ENCODE peak calls at places on chromosomes 16 and 17, in seven cellular contexts. One of them, this sample, is unnamed.

GRCh38 chr16:3121843-3122467 is 9.6 kb downstream of the ZNF205 start:
- DNase-seq in astrocyte of the spinal cord: no peak
- DNase-seq in BE2C: no peak
- DNase-seq in adrenal gland: no peak
- DNase-seq in fibroblast of mammary gland: no peak
- DNase-seq in HCT116: no peak
- DNase-seq in heart right ventricle: no peak
- DNase-seq in this sample: peak

GRCh38 chr16:53219795-53220194 is 165.0 kb downstream of the CHD9 start:
- DNase-seq in astrocyte of the spinal cord: peak
- DNase-seq in BE2C: no peak
- DNase-seq in adrenal gland: no peak
- DNase-seq in fibroblast of mammary gland: peak
- DNase-seq in HCT116: no peak
- DNase-seq in heart right ventricle: no peak
- DNase-seq in this sample: peak

GRCh38 chr17:6422654-6423241 is 12.2 kb downstream of the AIPL1 start:
- DNase-seq in astrocyte of the spinal cord: no peak
- DNase-seq in fibroblast of mammary gland: no peak
- DNase-seq in BE2C: no peak
- DNase-seq in HCT116: no peak
- DNase-seq in heart right ventricle: no peak
- DNase-seq in adrenal gland: no peak
- DNase-seq in this sample: no peak

GRCh38 chr16:79972053-79972704 is 371.6 kb upstream of the MAF start:
- DNase-seq in astrocyte of the spinal cord: no peak
- DNase-seq in BE2C: no peak
- DNase-seq in HCT116: no peak
- DNase-seq in heart right ventricle: no peak
- DNase-seq in adrenal gland: peak
- DNase-seq in fibroblast of mammary gland: peak
- DNase-seq in this sample: no peak

GRCh38 chr17:52383493-52384100 is 225.1 kb upstream of the CA10 start:
- DNase-seq in astrocyte of the spinal cord: peak
- DNase-seq in heart right ventricle: peak
- DNase-seq in adrenal gland: peak
- DNase-seq in BE2C: peak
- DNase-seq in HCT116: peak
- DNase-seq in fibroblast of mammary gland: peak
- DNase-seq in this sample: peak

GRCh38 chr17:75081611-75082540 is 5.9 kb upstream of the SLC16A5 start:
- DNase-seq in astrocyte of the spinal cord: no peak
- DNase-seq in fibroblast of mammary gland: no peak
- DNase-seq in heart right ventricle: no peak
- DNase-seq in BE2C: no peak
- DNase-seq in HCT116: no peak
- DNase-seq in adrenal gland: no peak
- DNase-seq in this sample: no peak

GRCh38 chr17:31488264-31488981 is 96.9 kb downstream of the RAB11FIP4 start:
- DNase-seq in HCT116: no peak
- DNase-seq in astrocyte of the spinal cord: no peak
- DNase-seq in adrenal gland: peak
- DNase-seq in fibroblast of mammary gland: no peak
- DNase-seq in BE2C: no peak
- DNase-seq in heart right ventricle: no peak
- DNase-seq in this sample: no peak

GRCh38 chr17:72118588-72119279 is 2.1 kb upstream of the SOX9 start:
- DNase-seq in heart right ventricle: peak
- DNase-seq in astrocyte of the spinal cord: peak
- DNase-seq in HCT116: peak
- DNase-seq in BE2C: peak
- DNase-seq in adrenal gland: peak
- DNase-seq in fibroblast of mammary gland: peak
- DNase-seq in this sample: peak

GRCh38 chr16:1639282-1639681 is 27.1 kb downstream of the CRAMP1 start:
- DNase-seq in astrocyte of the spinal cord: no peak
- DNase-seq in BE2C: no peak
- DNase-seq in adrenal gland: no peak
- DNase-seq in heart right ventricle: no peak
- DNase-seq in fibroblast of mammary gland: no peak
- DNase-seq in HCT116: no peak
- DNase-seq in this sample: no peak

GRCh38 chr16:57264381-57264780 is 19.3 kb downstream of the ARL2BP start:
- DNase-seq in adrenal gland: no peak
- DNase-seq in heart right ventricle: no peak
- DNase-seq in astrocyte of the spinal cord: no peak
- DNase-seq in HCT116: no peak
- DNase-seq in fibroblast of mammary gland: no peak
- DNase-seq in BE2C: no peak
- DNase-seq in this sample: no peak

GRCh38 chr16:66387817-66388332 is 21.4 kb downstream of the CDH5 start:
- DNase-seq in heart right ventricle: no peak
- DNase-seq in astrocyte of the spinal cord: no peak
- DNase-seq in adrenal gland: no peak
- DNase-seq in fibroblast of mammary gland: no peak
- DNase-seq in HCT116: no peak
- DNase-seq in BE2C: peak
- DNase-seq in this sample: no peak

GRCh38 chr16:4333308-4333638 is 17.4 kb downstream of the GLIS2 start:
- DNase-seq in adrenal gland: no peak
- DNase-seq in heart right ventricle: no peak
- DNase-seq in astrocyte of the spinal cord: no peak
- DNase-seq in BE2C: no peak
- DNase-seq in HCT116: no peak
- DNase-seq in fibroblast of mammary gland: no peak
- DNase-seq in this sample: no peak

GRCh38 chr17:39144414-39144813 is 7.0 kb downstream of the PLXDC1 start:
- DNase-seq in astrocyte of the spinal cord: peak
- DNase-seq in heart right ventricle: peak
- DNase-seq in BE2C: no peak
- DNase-seq in adrenal gland: peak
- DNase-seq in fibroblast of mammary gland: peak
- DNase-seq in HCT116: no peak
- DNase-seq in this sample: peak

GRCh38 chr16:84729716-84730320 is 30.0 kb downstream of the USP10 start:
- DNase-seq in BE2C: no peak
- DNase-seq in adrenal gland: no peak
- DNase-seq in HCT116: no peak
- DNase-seq in fibroblast of mammary gland: no peak
- DNase-seq in heart right ventricle: no peak
- DNase-seq in astrocyte of the spinal cord: no peak
- DNase-seq in this sample: no peak

GRCh38 chr16:73048292-73049050 is 543 bp upstream of the ZFHX3 start:
- DNase-seq in fibroblast of mammary gland: no peak
- DNase-seq in astrocyte of the spinal cord: no peak
- DNase-seq in heart right ventricle: peak
- DNase-seq in HCT116: no peak
- DNase-seq in adrenal gland: peak
- DNase-seq in BE2C: peak
- DNase-seq in this sample: peak

GRCh38 chr17:39152134-39152884 is 872 bp upstream of the PLXDC1 start:
- DNase-seq in HCT116: peak
- DNase-seq in heart right ventricle: peak
- DNase-seq in adrenal gland: no peak
- DNase-seq in fibroblast of mammary gland: no peak
- DNase-seq in BE2C: no peak
- DNase-seq in astrocyte of the spinal cord: no peak
- DNase-seq in this sample: no peak

GRCh38 chr17:44307387-44308186 is 814 bp upstream of the RUNDC3A start:
- DNase-seq in adrenal gland: peak
- DNase-seq in astrocyte of the spinal cord: no peak
- DNase-seq in HCT116: no peak
- DNase-seq in fibroblast of mammary gland: no peak
- DNase-seq in heart right ventricle: peak
- DNase-seq in BE2C: peak
- DNase-seq in this sample: peak

DNA sequence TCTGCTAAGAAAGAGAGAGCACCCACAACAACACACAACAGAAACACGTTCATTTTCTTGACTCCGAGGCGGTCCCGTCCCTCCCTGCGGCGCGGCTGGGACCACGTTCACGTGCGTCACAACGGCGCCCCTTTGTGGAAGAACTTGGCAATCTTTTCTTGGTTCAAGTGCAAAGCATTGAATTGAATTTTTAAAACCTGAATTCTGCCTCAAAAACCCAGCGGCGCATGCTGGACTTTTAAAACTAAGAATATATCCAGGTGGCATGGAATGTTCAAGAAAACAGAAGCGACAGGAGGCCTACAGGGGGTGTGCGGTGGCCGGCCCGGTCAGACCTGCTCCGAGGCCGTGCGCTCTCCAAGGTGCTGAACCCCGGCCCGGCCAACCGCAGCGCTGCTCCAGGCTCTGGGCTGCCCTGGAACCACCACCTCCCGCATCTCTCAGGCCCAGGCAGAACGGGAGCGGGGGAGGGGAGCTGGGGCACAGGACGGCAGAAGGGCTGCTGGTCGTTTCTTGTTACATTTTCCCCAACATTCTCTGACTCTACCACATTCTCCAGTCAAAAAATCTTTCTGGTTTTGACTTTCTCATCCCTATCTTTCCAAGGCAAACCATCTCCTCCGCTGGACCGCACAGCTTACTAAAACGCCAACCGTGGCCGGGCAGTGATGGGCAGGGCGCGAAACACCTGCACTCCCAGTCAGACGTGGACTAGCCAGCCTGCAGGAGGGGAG is 3.4 kb upstream of the HEXD start:
- DNase-seq in astrocyte of the spinal cord: peak
- DNase-seq in adrenal gland: peak
- DNase-seq in BE2C: peak
- DNase-seq in heart right ventricle: peak
- DNase-seq in HCT116: peak
- DNase-seq in fibroblast of mammary gland: peak
- DNase-seq in this sample: peak
- TF ChIP-seq CTCF in astrocyte of the spinal cord: peak
- TF ChIP-seq CTCF in adrenal gland: peak
- TF ChIP-seq CTCF in BE2C: peak
- TF ChIP-seq CTCF in heart right ventricle: peak
- TF ChIP-seq CTCF in HCT116: peak
- TF ChIP-seq CTCF in fibroblast of mammary gland: peak
- TF ChIP-seq CTCF in this sample: peak

DNA sequence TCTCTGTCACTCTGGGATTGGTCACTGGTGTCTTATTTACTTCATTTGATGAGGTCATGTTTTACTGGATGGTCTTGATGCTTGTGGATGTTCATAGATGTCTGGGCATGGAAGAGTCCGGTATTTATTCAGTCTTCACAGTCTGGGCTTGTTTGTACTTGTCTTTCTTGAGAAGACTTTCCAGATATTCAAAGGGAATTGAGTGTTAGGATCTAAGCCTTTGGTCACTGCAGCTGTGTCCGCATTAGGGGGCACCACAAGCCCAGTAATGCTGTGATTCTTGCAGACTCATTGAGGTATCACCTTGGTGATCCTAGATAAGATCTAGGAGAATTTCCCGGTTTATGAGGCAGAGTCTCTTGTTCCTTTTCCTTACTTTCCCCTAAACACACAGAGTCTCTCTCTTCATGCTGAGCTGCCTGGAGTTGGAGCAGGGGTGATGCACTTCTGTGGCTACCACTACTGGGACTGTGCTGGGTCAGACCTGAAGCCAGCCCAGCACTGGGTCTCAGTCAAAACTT is 214.7 kb downstream of the SPECC1 start:
- DNase-seq in adrenal gland: no peak
- DNase-seq in HCT116: no peak
- DNase-seq in fibroblast of mammary gland: no peak
- DNase-seq in BE2C: no peak
- DNase-seq in heart right ventricle: no peak
- DNase-seq in astrocyte of the spinal cord: peak
- DNase-seq in this sample: no peak
- H3K4me3 ChIP-seq in adrenal gland: no peak
- H3K4me3 ChIP-seq in HCT116: no peak
- H3K4me3 ChIP-seq in fibroblast of mammary gland: no peak
- H3K4me3 ChIP-seq in BE2C: no peak
- H3K4me3 ChIP-seq in heart right ventricle: no peak
- H3K4me3 ChIP-seq in astrocyte of the spinal cord: no peak
- H3K4me3 ChIP-seq in this sample: no peak

DNA sequence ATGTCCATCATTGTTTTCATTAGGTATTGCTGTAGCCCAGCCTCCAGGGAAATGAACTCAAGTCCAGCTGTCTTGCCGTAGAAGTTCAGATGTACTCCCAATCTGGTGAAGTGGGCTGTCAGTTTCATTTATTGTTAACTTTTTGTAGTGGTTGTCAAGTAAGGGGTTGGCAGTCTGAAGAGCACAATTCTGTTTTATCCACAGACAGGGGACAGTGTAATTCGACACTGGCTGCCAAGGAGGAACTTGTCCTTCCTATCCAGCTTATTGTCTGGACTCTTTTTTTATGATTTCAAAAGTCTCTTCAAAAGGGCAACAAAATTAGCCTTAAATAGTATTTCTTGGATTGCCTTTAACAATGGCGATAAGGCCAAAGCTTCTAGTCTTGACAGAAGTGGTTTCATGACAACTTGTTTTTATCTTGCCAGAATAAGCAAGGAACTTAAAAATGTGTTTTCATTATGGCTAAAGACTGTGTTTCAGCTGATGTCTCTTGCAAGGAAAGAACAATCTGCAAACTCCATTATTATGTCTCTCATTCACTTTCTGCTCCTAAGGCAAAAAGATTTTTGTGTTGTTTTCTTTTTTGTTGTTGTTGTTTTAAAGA is 73.9 kb upstream of the TANC2 start:
- DNase-seq in BE2C: no peak
- DNase-seq in fibroblast of mammary gland: no peak
- DNase-seq in astrocyte of the spinal cord: no peak
- DNase-seq in HCT116: no peak
- DNase-seq in heart right ventricle: no peak
- DNase-seq in adrenal gland: peak
- DNase-seq in this sample: no peak
- TF ChIP-seq CTCF in BE2C: no peak
- TF ChIP-seq CTCF in fibroblast of mammary gland: no peak
- TF ChIP-seq CTCF in astrocyte of the spinal cord: no peak
- TF ChIP-seq CTCF in HCT116: no peak
- TF ChIP-seq CTCF in heart right ventricle: no peak
- TF ChIP-seq CTCF in adrenal gland: no peak
- TF ChIP-seq CTCF in this sample: no peak

GRCh38 chr17:50263293-50264262 is 10.7 kb upstream of the TMEM92 start:
- DNase-seq in fibroblast of mammary gland: no peak
- DNase-seq in heart right ventricle: no peak
- DNase-seq in adrenal gland: no peak
- DNase-seq in astrocyte of the spinal cord: no peak
- DNase-seq in HCT116: no peak
- DNase-seq in BE2C: no peak
- DNase-seq in this sample: no peak

GRCh38 chr17:50266384-50267073 is 7.7 kb upstream of the TMEM92 start:
- DNase-seq in astrocyte of the spinal cord: peak
- DNase-seq in fibroblast of mammary gland: peak
- DNase-seq in adrenal gland: peak
- DNase-seq in heart right ventricle: no peak
- DNase-seq in BE2C: no peak
- DNase-seq in HCT116: no peak
- DNase-seq in this sample: peak

GRCh38 chr17:50265690-50266306 is 8.5 kb upstream of the TMEM92 start:
- DNase-seq in BE2C: no peak
- DNase-seq in heart right ventricle: no peak
- DNase-seq in HCT116: no peak
- DNase-seq in fibroblast of mammary gland: peak
- DNase-seq in astrocyte of the spinal cord: no peak
- DNase-seq in adrenal gland: no peak
- DNase-seq in this sample: no peak

GRCh38 chr17:50265212-50265611 is 9.1 kb upstream of the TMEM92 start:
- DNase-seq in astrocyte of the spinal cord: no peak
- DNase-seq in BE2C: no peak
- DNase-seq in HCT116: no peak
- DNase-seq in fibroblast of mammary gland: no peak
- DNase-seq in adrenal gland: no peak
- DNase-seq in heart right ventricle: no peak
- DNase-seq in this sample: no peak

GRCh38 chr17:50264263-50265113 is 9.8 kb upstream of the TMEM92 start:
- DNase-seq in astrocyte of the spinal cord: peak
- DNase-seq in adrenal gland: no peak
- DNase-seq in heart right ventricle: no peak
- DNase-seq in fibroblast of mammary gland: peak
- DNase-seq in HCT116: no peak
- DNase-seq in BE2C: no peak
- DNase-seq in this sample: no peak
- H3K4me3 ChIP-seq in astrocyte of the spinal cord: peak
- H3K4me3 ChIP-seq in adrenal gland: no peak
- H3K4me3 ChIP-seq in heart right ventricle: no peak
- H3K4me3 ChIP-seq in fibroblast of mammary gland: peak
- H3K4me3 ChIP-seq in HCT116: no peak
- H3K4me3 ChIP-seq in BE2C: no peak
- H3K4me3 ChIP-seq in this sample: no peak

This sample was measured in fibroblast of pulmonary artery.